ENCODE peak calls at places on chromosomes 13 and 19, in four cellular contexts. One of them, this sample, is unnamed.

GRCh38 chr19:22545751-22546150 is 88.4 kb upstream of the ZNF492 start:
- DNase-seq in fibroblast of pulmonary artery: peak
- DNase-seq in SK-N-SH: peak
- DNase-seq in psoas muscle: no peak
- DNase-seq in this sample: peak

GRCh38 chr19:5694167-5694951 is 4.3 kb downstream of the RPL36 start:
- DNase-seq in fibroblast of pulmonary artery: no peak
- DNase-seq in SK-N-SH: peak
- DNase-seq in psoas muscle: no peak
- DNase-seq in this sample: no peak

GRCh38 chr19:459724-460511 is 915 bp downstream of the SHC2 start:
- DNase-seq in fibroblast of pulmonary artery: peak
- DNase-seq in SK-N-SH: peak
- DNase-seq in psoas muscle: peak
- DNase-seq in this sample: peak

GRCh38 chr13:114099191-114099590 is 33.2 kb downstream of the RASA3 start:
- DNase-seq in fibroblast of pulmonary artery: peak
- DNase-seq in SK-N-SH: peak
- DNase-seq in psoas muscle: peak
- DNase-seq in this sample: peak

GRCh38 chr13:23086951-23087350 is 93.8 kb upstream of the SGCG start:
- DNase-seq in fibroblast of pulmonary artery: no peak
- DNase-seq in SK-N-SH: no peak
- DNase-seq in psoas muscle: no peak
- DNase-seq in this sample: no peak

GRCh38 chr19:40836754-40837429 is 13.4 kb downstream of the CYP2A6 start:
- DNase-seq in fibroblast of pulmonary artery: no peak
- DNase-seq in SK-N-SH: no peak
- DNase-seq in psoas muscle: no peak
- DNase-seq in this sample: no peak

GRCh38 chr13:95367309-95367843 is 66.1 kb upstream of the ABCC4 start:
- DNase-seq in fibroblast of pulmonary artery: no peak
- DNase-seq in SK-N-SH: peak
- DNase-seq in psoas muscle: no peak
- DNase-seq in this sample: no peak

GRCh38 chr13:61664821-61665705 is 249.4 kb upstream of the PCDH20 start:
- DNase-seq in fibroblast of pulmonary artery: peak
- DNase-seq in SK-N-SH: no peak
- DNase-seq in psoas muscle: no peak
- DNase-seq in this sample: peak

GRCh38 chr13:51435002-51435578 is 17.7 kb downstream of the INTS6 start:
- DNase-seq in fibroblast of pulmonary artery: peak
- DNase-seq in SK-N-SH: peak
- DNase-seq in psoas muscle: no peak
- DNase-seq in this sample: peak

GRCh38 chr13:97659602-97660001 is 225.6 kb downstream of the RAP2A start:
- DNase-seq in fibroblast of pulmonary artery: peak
- DNase-seq in SK-N-SH: peak
- DNase-seq in psoas muscle: no peak
- DNase-seq in this sample: peak

GRCh38 chr13:40439928-40440327 is 226.5 kb downstream of the FOXO1 start:
- DNase-seq in fibroblast of pulmonary artery: no peak
- DNase-seq in SK-N-SH: no peak
- DNase-seq in psoas muscle: peak
- DNase-seq in this sample: no peak
- H3K4me3 ChIP-seq in fibroblast of pulmonary artery: no peak
- H3K4me3 ChIP-seq in SK-N-SH: no peak
- H3K4me3 ChIP-seq in psoas muscle: no peak
- H3K4me3 ChIP-seq in this sample: no peak

GRCh38 chr13:42272115-42272756 is at the start of gene AKAP11:
- DNase-seq in fibroblast of pulmonary artery: peak
- DNase-seq in SK-N-SH: no peak
- DNase-seq in psoas muscle: peak
- DNase-seq in this sample: peak
- H3K4me3 ChIP-seq in fibroblast of pulmonary artery: peak
- H3K4me3 ChIP-seq in SK-N-SH: peak
- H3K4me3 ChIP-seq in psoas muscle: peak
- H3K4me3 ChIP-seq in this sample: peak

GRCh38 chr19:7857727-7858701 is 16.2 kb downstream of the PRR36 start:
- DNase-seq in fibroblast of pulmonary artery: no peak
- DNase-seq in SK-N-SH: no peak
- DNase-seq in psoas muscle: peak
- DNase-seq in this sample: no peak
- H3K4me3 ChIP-seq in fibroblast of pulmonary artery: no peak
- H3K4me3 ChIP-seq in SK-N-SH: no peak
- H3K4me3 ChIP-seq in psoas muscle: no peak
- H3K4me3 ChIP-seq in this sample: no peak

GRCh38 chr13:31946091-31946770 is 85.3 kb upstream of the FRY start:
- DNase-seq in fibroblast of pulmonary artery: peak
- DNase-seq in SK-N-SH: no peak
- DNase-seq in psoas muscle: no peak
- DNase-seq in this sample: peak
- H3K4me3 ChIP-seq in fibroblast of pulmonary artery: no peak
- H3K4me3 ChIP-seq in SK-N-SH: no peak
- H3K4me3 ChIP-seq in psoas muscle: peak
- H3K4me3 ChIP-seq in this sample: no peak

DNA sequence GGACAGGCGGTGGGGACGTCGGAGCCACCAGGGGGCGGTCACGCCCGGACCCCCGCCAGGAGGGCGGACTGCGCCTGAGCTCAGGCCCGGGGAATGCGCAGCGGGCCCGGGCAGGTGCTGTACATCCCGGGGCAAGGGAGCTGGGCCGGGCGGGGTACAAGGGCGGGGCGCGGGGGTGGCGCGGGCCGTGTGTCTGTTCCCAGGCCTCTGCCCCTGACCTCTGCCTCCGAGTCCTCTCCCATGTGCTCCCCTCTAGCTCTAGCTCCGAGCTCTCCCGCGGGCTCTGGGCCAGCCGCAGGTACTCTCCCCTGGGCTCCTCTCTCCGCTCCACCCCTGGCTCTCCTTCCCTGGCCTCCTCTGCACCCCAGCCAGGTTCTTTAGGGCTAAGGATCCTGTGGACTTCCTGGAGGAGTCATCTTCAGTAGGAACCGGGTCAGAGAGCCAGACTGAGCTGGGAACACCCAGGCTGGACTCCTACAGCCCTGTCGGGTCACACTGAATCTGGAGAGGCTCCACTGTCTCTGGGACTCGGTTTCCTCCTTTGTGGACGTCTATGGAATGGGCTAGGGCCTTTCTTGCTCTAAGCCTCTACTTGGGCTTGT is 2.3 kb downstream of the PPP1R13L start:
- DNase-seq in fibroblast of pulmonary artery: no peak
- DNase-seq in SK-N-SH: peak
- DNase-seq in psoas muscle: peak
- DNase-seq in this sample: no peak
- H3K4me3 ChIP-seq in fibroblast of pulmonary artery: no peak
- H3K4me3 ChIP-seq in SK-N-SH: no peak
- H3K4me3 ChIP-seq in psoas muscle: peak
- H3K4me3 ChIP-seq in this sample: no peak

GRCh38 chr19:54211214-54211613 is 10.6 kb downstream of the RPS9 start:
- DNase-seq in fibroblast of pulmonary artery: no peak
- DNase-seq in SK-N-SH: peak
- DNase-seq in psoas muscle: no peak
- DNase-seq in this sample: no peak

GRCh38 chr19:54207908-54208783 is 7.5 kb downstream of the RPS9 start:
- DNase-seq in fibroblast of pulmonary artery: peak
- DNase-seq in SK-N-SH: no peak
- DNase-seq in psoas muscle: peak
- DNase-seq in this sample: peak

GRCh38 chr19:54209058-54209747 is 8.5 kb downstream of the RPS9 start:
- DNase-seq in fibroblast of pulmonary artery: no peak
- DNase-seq in SK-N-SH: peak
- DNase-seq in psoas muscle: no peak
- DNase-seq in this sample: peak

GRCh38 chr19:54208784-54209057 is 8.1 kb downstream of the RPS9 start:
- DNase-seq in fibroblast of pulmonary artery: peak
- DNase-seq in SK-N-SH: no peak
- DNase-seq in psoas muscle: no peak
- DNase-seq in this sample: no peak

GRCh38 chr19:54209748-54210494 is 9.3 kb downstream of the RPS9 start:
- DNase-seq in fibroblast of pulmonary artery: peak
- DNase-seq in SK-N-SH: peak
- DNase-seq in psoas muscle: peak
- DNase-seq in this sample: peak
- H3K4me3 ChIP-seq in fibroblast of pulmonary artery: peak
- H3K4me3 ChIP-seq in SK-N-SH: no peak
- H3K4me3 ChIP-seq in psoas muscle: no peak
- H3K4me3 ChIP-seq in this sample: peak

GRCh38 chr19:8321760-8322637 is 703 bp downstream of the RPS28 start:
- DNase-seq in fibroblast of pulmonary artery: no peak
- DNase-seq in SK-N-SH: no peak
- DNase-seq in psoas muscle: no peak
- DNase-seq in this sample: no peak
- H3K4me3 ChIP-seq in fibroblast of pulmonary artery: peak
- H3K4me3 ChIP-seq in SK-N-SH: peak
- H3K4me3 ChIP-seq in psoas muscle: peak
- H3K4me3 ChIP-seq in this sample: peak